ENCODE peak calls at places on chromosomes 1 and 21, in five cellular contexts. C is GM12878, J is HepG2, X is K562, S is SK-N-SH. M is an unnamed sample.

GRCh38 chr1:87572891-87573290 is 244.2 kb downstream of the LMO4 start:
- DNase-seq in X (no peak), J (no peak), C (no peak), S (no peak), M (no peak)

GRCh38 chr1:173333581-173333980 is 126.5 kb upstream of the TNFSF4 start:
- DNase-seq in S (no peak), C (peak), X (no peak), J (no peak), M (no peak)

GRCh38 chr1:211738709-211739301 is 63.4 kb upstream of the NEK2 start:
- DNase-seq in C (no peak), X (no peak), J (no peak), S (no peak), M (no peak)

GRCh38 chr1:67339623-67340343 is 32.1 kb downstream of the IL12RB2 start:
- DNase-seq in X (peak), S (no peak), C (peak), J (no peak), M (no peak)

GRCh38 chr21:38820471-38821239 is 14.9 kb downstream of the ETS2 start:
- DNase-seq in S (no peak), J (no peak), C (no peak), X (no peak), M (no peak)

GRCh38 chr21:38937844-38938243 is 132.1 kb downstream of the ETS2 start:
- DNase-seq in C (no peak), X (no peak), J (no peak), S (no peak), M (no peak)

GRCh38 chr1:84303154-84303830 is 1.8 kb downstream of the SAMD13 start:
- DNase-seq in C (no peak), S (no peak), J (no peak), X (peak), M (no peak)

GRCh38 chr1:33008051-33008914 is 28.4 kb downstream of the AK2 start:
- DNase-seq in C (no peak), S (no peak), X (no peak), J (no peak), M (no peak)

GRCh38 chr1:22850681-22851080 is 122.0 kb downstream of the LACTBL1 start:
- DNase-seq in J (no peak), C (no peak), S (peak), X (no peak), M (no peak)

GRCh38 chr1:92291372-92291999 is 7.3 kb downstream of the GLMN start:
- DNase-seq in X (peak), S (peak), J (peak), C (no peak), M (peak)

GRCh38 chr21:40731206-40731605 is 115.8 kb downstream of the DSCAM start:
- DNase-seq in S (no peak), X (no peak), C (no peak), J (no peak), M (no peak)

GRCh38 chr21:33915368-33916199 is at the start of gene ATP5PO:
- DNase-seq in S (peak), X (peak), C (peak), J (peak), M (peak)

GRCh38 chr21:45457161-45457831 is 52.3 kb downstream of the COL18A1 start:
- DNase-seq in C (no peak), S (no peak), X (no peak), J (no peak), M (no peak)

GRCh38 chr1:183416850-183417690 is 1.1 kb downstream of the NMNAT2 start:
- DNase-seq in C (no peak), X (peak), S (peak), J (no peak), M (no peak)

GRCh38 chr21:17451364-17451869 is 61.4 kb upstream of the CXADR start:
- DNase-seq in J (peak), X (no peak), S (no peak), C (no peak), M (no peak)

GRCh38 chr1:21337931-21338567 is 47.8 kb upstream of the ECE1 start:
- DNase-seq in S (no peak), J (no peak), X (no peak), C (no peak), M (no peak)

GRCh38 chr1:58515794-58516401 is 30.6 kb downstream of the OMA1 start:
- DNase-seq in S (peak), J (peak), X (peak), C (peak), M (peak)

DNA sequence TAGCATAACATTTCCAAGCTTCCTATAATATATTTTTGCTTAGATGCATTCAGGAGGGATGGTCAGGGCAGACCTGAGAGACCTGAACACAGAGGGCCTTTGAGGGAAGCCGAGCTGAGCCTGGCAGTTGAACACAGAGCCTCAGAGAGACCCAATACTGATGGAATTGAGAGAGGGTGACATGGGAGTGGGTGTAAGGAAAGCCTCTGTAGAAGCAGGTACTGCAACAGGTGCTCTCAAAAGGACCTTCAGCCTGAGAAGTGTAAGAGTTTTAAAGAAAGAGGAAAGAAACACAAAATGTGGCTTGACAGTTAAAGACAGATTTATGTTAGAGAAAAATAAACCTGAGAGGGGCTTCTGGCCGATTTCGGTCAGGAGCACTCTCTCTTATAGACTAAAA is 73.9 kb upstream of the PGBD5 start:
- DNase-seq in J (no peak), X (no peak), S (no peak), C (no peak), M (no peak)
- TF ChIP-seq ZBTB33 in J (no peak), X (no peak), S (no peak), C (no peak), M (no peak)

GRCh38 chr1:245217853-245218608 is 63.2 kb downstream of the KIF26B start:
- DNase-seq in C (no peak), S (no peak), X (no peak), J (no peak), M (no peak)
- TF ChIP-seq ZBTB33 in C (no peak), S (no peak), X (no peak), J (no peak), M (no peak)

GRCh38 chr1:41514381-41514780 is 29.9 kb upstream of the EDN2 start:
- DNase-seq in J (no peak), X (no peak), C (no peak), S (peak), M (no peak)

GRCh38 chr1:41511239-41511540 is 26.7 kb upstream of the EDN2 start:
- DNase-seq in J (no peak), X (no peak), C (no peak), S (no peak), M (no peak)

GRCh38 chr1:41515131-41515678 is 30.7 kb upstream of the EDN2 start:
- DNase-seq in C (no peak), S (no peak), X (no peak), J (no peak), M (no peak)

GRCh38 chr1:41512701-41513387 is 28.4 kb upstream of the EDN2 start:
- DNase-seq in S (no peak), X (no peak), C (no peak), J (no peak), M (no peak)

GRCh38 chr1:41513388-41513745 is 28.9 kb upstream of the EDN2 start:
- DNase-seq in J (no peak), X (peak), C (no peak), S (peak), M (no peak)
- TF ChIP-seq ZBTB33 in J (no peak), X (no peak), C (no peak), S (no peak), M (no peak)

GRCh38 chr1:94851571-94851970 is 31.4 kb downstream of the SLC44A3 start:
- DNase-seq in J (no peak), C (no peak), X (no peak), S (no peak), M (no peak)
- TF ChIP-seq ZBTB33 in J (no peak), C (no peak), X (no peak), S (no peak), M (no peak)

DNA sequence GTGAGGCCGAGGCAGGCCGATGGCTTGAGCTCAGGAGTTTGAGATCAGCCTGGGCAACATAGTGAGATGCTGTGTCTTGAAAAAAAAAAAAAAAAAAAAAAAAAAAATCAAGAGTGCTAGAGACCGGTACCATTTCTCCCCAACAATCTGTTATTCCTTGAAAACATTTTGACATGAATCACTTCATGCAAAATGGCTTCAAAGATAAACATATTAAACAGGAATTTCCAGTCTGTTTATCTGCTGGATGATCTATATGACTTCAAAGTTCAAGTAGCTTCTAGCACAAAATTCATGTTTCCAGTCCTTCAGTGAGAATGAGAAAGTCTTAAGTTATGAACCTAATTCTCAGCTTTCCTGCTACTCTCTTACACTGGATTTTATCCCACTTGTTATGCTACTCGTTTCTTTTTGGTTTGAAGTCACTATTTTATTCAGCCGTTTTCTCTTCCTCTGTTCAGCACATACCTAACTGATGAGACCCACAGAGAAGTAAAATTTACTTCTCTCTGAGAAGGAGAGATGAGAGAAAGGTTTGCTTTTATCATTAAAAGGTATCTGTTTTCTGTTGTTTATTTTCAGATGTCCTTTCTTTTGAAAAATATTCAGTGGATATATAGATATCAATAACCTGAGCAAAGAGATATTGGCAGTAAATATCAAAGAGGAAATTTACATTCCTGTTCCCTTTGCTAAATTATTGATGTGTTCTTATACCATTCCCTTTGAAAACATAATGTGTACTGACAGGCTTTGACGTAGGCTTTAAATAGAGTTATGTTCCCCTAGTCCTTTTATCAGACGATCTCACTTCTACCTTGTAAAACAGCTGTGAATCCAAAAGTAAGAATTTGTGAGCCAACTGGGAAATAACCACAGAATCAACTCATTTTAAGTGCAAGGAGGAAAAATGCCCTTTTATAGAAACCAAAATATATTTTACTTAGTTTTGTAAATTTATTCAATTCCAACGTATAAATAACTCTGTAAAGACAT is 38.2 kb downstream of the CD46 start:
- DNase-seq in C (no peak), J (no peak), S (no peak), X (no peak), M (no peak)
- TF ChIP-seq ZBTB33 in C (no peak), J (no peak), S (no peak), X (no peak), M (no peak)

DNA sequence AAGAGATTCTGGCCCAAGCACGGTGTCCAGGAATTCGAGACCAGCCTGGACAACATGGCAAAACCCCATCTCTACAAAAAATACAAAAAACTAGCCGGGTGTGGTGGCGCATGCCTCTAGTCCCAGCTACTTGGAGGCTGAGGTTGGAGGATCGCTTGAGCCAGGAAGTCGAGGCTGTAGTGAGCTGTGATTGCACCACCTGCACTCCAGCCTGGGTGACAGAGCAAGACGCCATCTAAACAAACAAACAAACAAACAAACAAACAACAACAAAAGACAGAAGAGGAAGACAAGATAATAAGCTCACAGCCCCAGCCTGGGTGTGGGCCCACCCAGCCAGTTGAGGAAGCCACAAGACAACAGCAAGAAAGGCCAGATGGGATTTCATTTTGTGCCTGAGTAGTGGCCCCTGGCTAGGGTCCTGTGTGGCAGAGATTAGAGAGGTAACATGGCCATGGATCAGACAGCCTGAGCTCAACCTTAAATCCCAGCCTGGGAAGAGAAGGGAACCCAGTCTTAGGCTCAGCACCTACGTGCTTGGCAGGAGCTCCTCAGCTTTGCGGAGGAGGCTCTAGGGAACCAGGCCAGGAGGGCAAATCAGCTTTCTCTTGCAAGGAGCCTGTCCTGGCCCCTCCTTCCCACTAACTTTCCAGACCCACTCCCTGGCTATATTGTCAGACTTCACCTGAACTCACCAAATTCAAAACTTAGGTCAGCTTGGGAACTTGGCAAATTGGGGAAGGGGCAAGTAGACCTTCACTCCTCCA is 4.9 kb upstream of the BEST4 start:
- DNase-seq in S (no peak), J (no peak), X (no peak), C (no peak), M (no peak)
- TF ChIP-seq ZBTB33 in S (no peak), J (no peak), X (no peak), C (no peak), M (no peak)

GRCh38 chr1:198157847-198158765 is 1.3 kb downstream of the NEK7 start:
- DNase-seq in C (no peak), S (peak), J (no peak), X (peak), M (no peak)
- TF ChIP-seq ZBTB33 in C (no peak), S (no peak), J (no peak), X (no peak), M (no peak)

GRCh38 chr1:42157667-42158066 is 4.5 kb downstream of the GUCA2B start:
- DNase-seq in J (peak), S (no peak), C (no peak), X (no peak), M (peak)
- TF ChIP-seq ZBTB33 in J (no peak), S (no peak), C (no peak), X (no peak), M (no peak)

DNA sequence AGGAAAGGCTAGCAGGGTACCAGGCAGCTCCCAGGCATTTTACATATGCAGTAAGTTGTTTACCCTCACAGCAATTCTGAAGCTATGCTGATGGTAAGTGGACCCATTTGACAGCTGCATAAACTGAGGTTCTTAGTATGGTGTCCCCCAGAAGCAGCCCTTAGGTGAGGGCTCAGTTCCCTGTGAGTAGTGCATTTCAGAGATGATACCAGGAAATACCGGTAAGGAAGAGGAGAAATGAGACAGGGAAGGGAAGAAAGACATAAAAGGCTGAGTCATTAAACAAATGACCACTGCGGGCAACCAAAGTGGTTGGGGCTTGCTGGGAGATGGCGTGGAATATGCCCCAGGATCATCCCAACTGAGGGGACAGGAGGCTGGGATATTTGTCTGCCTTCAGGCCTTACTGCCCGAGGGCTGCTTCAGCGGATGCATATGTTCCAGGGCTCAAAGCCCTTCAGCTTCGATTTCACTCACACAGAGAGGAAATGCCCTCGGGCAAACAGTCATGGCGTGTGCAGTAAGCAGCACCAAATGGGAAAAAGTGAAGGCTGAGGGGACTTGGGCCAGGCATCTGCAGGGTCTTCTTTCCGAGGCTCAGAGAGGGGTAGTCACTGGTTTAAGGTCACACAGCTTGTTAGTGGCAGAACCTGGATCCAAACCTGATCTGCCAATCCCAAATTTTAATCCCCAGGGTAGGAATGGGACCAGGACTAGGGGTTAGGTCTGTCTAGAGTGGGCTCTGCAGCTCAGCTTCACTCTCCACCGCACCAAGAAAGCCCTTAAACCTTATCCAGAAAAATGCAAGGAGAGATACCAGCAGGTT is 133.7 kb upstream of the RUNX3 start:
- DNase-seq in S (no peak), X (no peak), J (no peak), C (no peak), M (no peak)
- TF ChIP-seq ZBTB33 in S (no peak), X (no peak), J (no peak), C (no peak), M (no peak)

DNA sequence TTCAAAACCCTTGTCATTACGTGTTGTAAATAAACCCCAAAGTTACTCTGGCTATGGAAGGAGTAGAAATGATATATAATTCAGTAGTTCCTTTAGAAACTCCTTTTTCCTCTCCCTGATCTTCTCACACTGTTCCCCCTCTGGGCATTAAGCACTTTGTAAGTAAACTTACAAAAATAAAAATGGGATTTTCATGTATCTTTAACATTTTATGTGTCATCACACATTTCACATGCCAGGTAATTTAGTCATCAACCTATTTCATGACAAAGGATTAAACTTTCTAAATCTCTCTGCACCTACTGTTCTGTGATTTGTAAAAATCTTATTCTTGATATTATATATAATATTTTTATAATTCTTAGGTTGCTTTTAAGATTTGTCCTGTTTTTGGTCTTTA is 176.9 kb downstream of the NEK7 start:
- DNase-seq in X (no peak), S (no peak), J (no peak), C (no peak), M (no peak)
- TF ChIP-seq ZBTB33 in X (no peak), S (no peak), J (no peak), C (no peak), M (no peak)

M was measured in HCT116.